ENCODE peak calls at places on chromosomes 16 and 17, in seven cellular contexts. O is astrocyte of the hippocampus; L is type B pancreatic cell; J is cardiac fibroblast; C is stimulated activated CD4-positive, alpha-beta T cell treated with anti-CD3 and anti-CD28 coated beads, Interleukin-2, amount 100 ng/mL, for 24 hours; H is ascending aorta; U is fibroblast of lung. X is an unnamed sample.

GRCh38 chr16:85162478-85163277 is 50.4 kb upstream of the CIBAR2 start:
- DNase-seq in H (peak), O (peak), L (no peak), U (peak), C (no peak), J (peak), X (peak)

GRCh38 chr17:55332296-55333041 is 67.7 kb downstream of the HLF start:
- DNase-seq in O (no peak), H (no peak), L (no peak), C (no peak), J (no peak), U (no peak), X (no peak)

GRCh38 chr17:80034977-80035686 is 540 bp downstream of the TBC1D16 start:
- DNase-seq in O (peak), U (peak), C (peak), L (no peak), J (peak), H (peak), X (peak)

GRCh38 chr16:85853641-85854545 is 45.1 kb upstream of the IRF8 start:
- DNase-seq in O (no peak), J (no peak), L (peak), U (no peak), H (no peak), C (peak), X (no peak)

GRCh38 chr17:5699789-5700188 is 115.5 kb upstream of the NLRP1 start:
- DNase-seq in U (no peak), L (no peak), O (no peak), H (peak), C (no peak), J (no peak), X (no peak)

GRCh38 chr17:16953841-16954240 is 18.1 kb downstream of the TNFRSF13B start:
- DNase-seq in C (no peak), U (no peak), J (no peak), O (no peak), H (no peak), L (no peak), X (no peak)

GRCh38 chr17:81064746-81065475 is 30.0 kb downstream of the BAIAP2 start:
- DNase-seq in O (peak), L (no peak), J (peak), C (no peak), H (no peak), U (no peak), X (peak)

GRCh38 chr16:16042076-16042475 is 92.7 kb downstream of the ABCC1 start:
- DNase-seq in O (peak), L (no peak), C (no peak), J (peak), H (no peak), U (peak), X (no peak)

GRCh38 chr16:79599256-79599836 is 1.2 kb downstream of the MAF start:
- DNase-seq in U (peak), H (peak), L (no peak), O (peak), J (peak), C (peak), X (peak)

GRCh38 chr16:2042171-2042570 is 5.5 kb downstream of the NTHL1 start:
- DNase-seq in O (no peak), J (no peak), H (no peak), C (no peak), U (no peak), L (no peak), X (no peak)

GRCh38 chr17:12730931-12731521 is 58.3 kb upstream of the ARHGAP44 start:
- DNase-seq in U (peak), H (peak), J (peak), L (no peak), C (no peak), O (peak), X (peak)

GRCh38 chr16:26627958-26628357 is 438.8 kb upstream of the C16orf82 start:
- DNase-seq in C (no peak), H (no peak), U (no peak), L (no peak), J (no peak), O (no peak), X (no peak)

GRCh38 chr16:11672206-11673090 is 4.2 kb downstream of the SNN start:
- DNase-seq in H (no peak), L (no peak), U (no peak), C (no peak), J (no peak), O (no peak), X (no peak)

GRCh38 chr16:87957296-87958069 is 6.2 kb downstream of the BANP start:
- DNase-seq in J (no peak), U (no peak), L (no peak), H (no peak), C (no peak), O (no peak), X (no peak)

GRCh38 chr16:77674888-77675287 is 47.4 kb upstream of the NUDT7 start:
- DNase-seq in H (no peak), L (no peak), O (peak), C (no peak), J (peak), U (peak), X (no peak)

GRCh38 chr17:79414063-79414462 is 196.8 kb downstream of the RBFOX3 start:
- DNase-seq in J (no peak), L (no peak), C (no peak), U (no peak), H (no peak), O (no peak), X (no peak)

GRCh38 chr16:53156516-53156915 is 101.7 kb downstream of the CHD9 start:
- DNase-seq in C (no peak), J (no peak), O (peak), U (no peak), L (no peak), H (no peak), X (no peak)

GRCh38 chr16:12508054-12508453 is 295.6 kb downstream of the CPPED1 start:
- DNase-seq in C (no peak), U (no peak), O (no peak), J (no peak), L (no peak), H (no peak), X (no peak)

GRCh38 chr17:70365098-70365583 is 195.8 kb downstream of the KCNJ2 start:
- DNase-seq in J (peak), U (peak), C (no peak), O (peak), L (no peak), H (no peak), X (peak)

GRCh38 chr17:80678621-80679020 is 134.0 kb downstream of the RPTOR start:
- DNase-seq in J (peak), L (no peak), H (no peak), O (peak), U (peak), C (peak), X (peak)

GRCh38 chr16:12793120-12793889 is 10.4 kb downstream of the CPPED1 start:
- DNase-seq in U (no peak), L (no peak), O (no peak), H (no peak), J (no peak), C (no peak), X (no peak)

GRCh38 chr17:41287050-41287449 is 11.6 kb downstream of the KRTAP9-7 start:
- DNase-seq in H (no peak), U (no peak), J (no peak), L (no peak), C (no peak), O (no peak), X (no peak)

GRCh38 chr17:27595208-27595607 is 35.8 kb upstream of the LGALS9 start:
- DNase-seq in H (no peak), O (no peak), J (no peak), L (no peak), C (no peak), U (no peak), X (no peak)

GRCh38 chr17:72608436-72608835 is 484.1 kb downstream of the SLC39A11 start:
- DNase-seq in C (no peak), L (no peak), U (no peak), H (no peak), O (no peak), J (no peak), X (no peak)

GRCh38 chr17:17151055-17151454 is 55.1 kb downstream of the PLD6 start:
- DNase-seq in H (no peak), C (no peak), O (peak), J (peak), L (no peak), U (peak), X (peak)

GRCh38 chr16:13083687-13084086 is 182.3 kb downstream of the SHISA9 start:
- DNase-seq in U (no peak), L (no peak), J (no peak), O (peak), C (no peak), H (no peak), X (no peak)

GRCh38 chr17:47192549-47192948 is 3.5 kb upstream of the CDC27 start:
- DNase-seq in C (no peak), J (no peak), H (no peak), L (no peak), U (no peak), O (peak), X (peak)